ENCODE peak calls at places on chromosomes 11 and 22, in seven cellular contexts. X is left ventricle myocardium superior; Q is NCI-H1092 treated with DMSO at 0.1 percent for 48 hours; B is stimulated activated CD4-positive, alpha-beta T cell treated with anti-CD3 and anti-CD28 coated beads, Interleukin-1b, Interleukin-23, amount 100 ng/mL, for 1 hour; A is activated CD4-positive, alpha-beta T cell treated with anti-CD3 and anti-CD28 coated beads for 36 hours; L is activated CD4-positive, alpha-beta memory T cell treated with anti-CD3 and anti-CD28 coated beads for 36 hours; U is CD8-positive, alpha-beta T cell. M is an unnamed sample.

GRCh38 chr22:46373838-46374662 is 38.5 kb downstream of the TRMU start:
- DNase-seq in A (peak), B (no peak), X (no peak), U (peak), Q (no peak), L (peak), M (no peak)

GRCh38 chr11:45208135-45208534 is 61.7 kb downstream of the PRDM11 start:
- DNase-seq in L (no peak), U (no peak), A (no peak), Q (peak), X (no peak), B (no peak), M (no peak)

GRCh38 chr22:20027966-20028854 is 7.3 kb downstream of the TANGO2 start:
- DNase-seq in L (no peak), B (no peak), X (no peak), U (no peak), Q (peak), A (peak), M (no peak)

GRCh38 chr11:43583548-43583947 is 97.0 kb upstream of the HSD17B12 start:
- DNase-seq in B (no peak), Q (no peak), A (no peak), L (no peak), X (no peak), U (no peak), M (no peak)

GRCh38 chr11:5536482-5536881 is 11.9 kb downstream of the OR52H1 start:
- DNase-seq in A (no peak), B (no peak), Q (no peak), X (no peak), L (no peak), U (no peak), M (no peak)

GRCh38 chr22:35064664-35065063 is 1.3 kb upstream of the ISX start:
- DNase-seq in Q (no peak), A (peak), X (no peak), B (no peak), U (no peak), L (no peak), M (no peak)

GRCh38 chr11:117457031-117457785 is 129.6 kb downstream of the CEP164 start:
- DNase-seq in Q (peak), B (no peak), U (no peak), L (no peak), X (no peak), A (no peak), M (no peak)

GRCh38 chr11:63901660-63902059 is 15.3 kb downstream of the RCOR2 start:
- DNase-seq in Q (no peak), B (no peak), A (no peak), L (no peak), X (no peak), U (no peak), M (no peak)

GRCh38 chr11:73149105-73149504 is 7.0 kb upstream of the FCHSD2 start:
- DNase-seq in X (no peak), Q (no peak), B (no peak), A (no peak), L (no peak), U (no peak), M (no peak)

GRCh38 chr11:2898366-2899079 is 12.9 kb upstream of the CDKN1C start:
- DNase-seq in L (peak), Q (no peak), X (peak), U (peak), B (no peak), A (peak), M (no peak)

GRCh38 chr22:50733521-50734342 is 4.3 kb upstream of the ACR start:
- DNase-seq in Q (no peak), L (no peak), A (no peak), B (no peak), U (no peak), X (peak), M (no peak)

GRCh38 chr11:79920480-79920879 is 479.6 kb upstream of the TENM4 start:
- DNase-seq in Q (no peak), A (no peak), B (no peak), X (no peak), L (no peak), U (no peak), M (no peak)

GRCh38 chr11:16000065-16000464 is 356.3 kb downstream of the SOX6 start:
- DNase-seq in L (no peak), Q (no peak), A (no peak), U (no peak), X (no peak), B (no peak), M (no peak)

GRCh38 chr22:48703265-48703941 is 1124.3 kb downstream of the BRD1 start:
- DNase-seq in U (no peak), B (no peak), A (no peak), L (no peak), Q (no peak), X (no peak), M (no peak)

GRCh38 chr11:132037961-132038360 is 667.5 kb downstream of the NTM start:
- DNase-seq in X (no peak), B (no peak), U (no peak), A (no peak), L (no peak), Q (no peak), M (peak)

GRCh38 chr11:16059332-16059731 is 297.0 kb downstream of the SOX6 start:
- DNase-seq in X (no peak), A (no peak), L (no peak), U (no peak), B (no peak), Q (no peak), M (no peak)

GRCh38 chr11:19766206-19766605 is 53.6 kb downstream of the NAV2 start:
- DNase-seq in U (no peak), A (no peak), L (no peak), X (no peak), B (no peak), Q (no peak), M (no peak)

GRCh38 chr11:1327064-1327460 is 17.6 kb upstream of the TOLLIP start:
- DNase-seq in U (no peak), A (no peak), X (no peak), Q (no peak), L (no peak), B (no peak), M (no peak)

GRCh38 chr22:23054531-23055257 is 15.6 kb upstream of the GNAZ start:
- DNase-seq in L (peak), B (no peak), A (no peak), U (no peak), X (peak), Q (no peak), M (peak)

GRCh38 chr11:125941606-125942275 is 4.1 kb upstream of the VSIG10L2 start:
- DNase-seq in Q (peak), X (peak), B (peak), U (peak), L (peak), A (peak), M (peak)

GRCh38 chr11:102849319-102849718 is 5.9 kb upstream of the MMP3 start:
- DNase-seq in A (no peak), L (no peak), U (no peak), B (no peak), Q (no peak), X (no peak), M (no peak)

GRCh38 chr11:117535870-117536411 is 208.3 kb downstream of the CEP164 start:
- DNase-seq in Q (peak), X (no peak), U (no peak), L (no peak), A (no peak), B (no peak), M (no peak)

GRCh38 chr11:104873252-104873651 is 25.0 kb downstream of the CASP12 start:
- DNase-seq in U (no peak), A (peak), X (no peak), Q (no peak), L (no peak), B (no peak), M (no peak)

GRCh38 chr11:130181295-130182272 is 22.0 kb downstream of the ST14 start:
- DNase-seq in B (no peak), U (no peak), Q (peak), L (no peak), X (peak), A (no peak), M (peak)

GRCh38 chr11:17986711-17987220 is 26.1 kb downstream of the SERGEF start:
- DNase-seq in L (no peak), U (no peak), B (no peak), X (no peak), A (no peak), Q (no peak), M (no peak)

M was measured in germinal center.